ENCODE peak calls at places on chromosomes 13 and 19, in eight cellular contexts. P is AG09309, L is tibial nerve, F is foreskin fibroblast, U is thoracic aorta, D is neural progenitor cell, G is A549, M is IMR-90. Z is an unnamed sample.

GRCh38 chr13:74015137-74015536 is 119.1 kb downstream of the KLF12 start:
- DNase-seq in P (no peak), L (no peak), F (no peak), U (no peak), D (no peak), G (peak), M (peak), Z (no peak)

GRCh38 chr13:65882810-65883209 is 1347.3 kb downstream of the PCDH9 start:
- DNase-seq in P (no peak), L (no peak), F (no peak), U (no peak), D (no peak), G (no peak), M (no peak), Z (no peak)

GRCh38 chr19:17520865-17521264 is 9.4 kb downstream of the PGLS start:
- DNase-seq in P (no peak), L (no peak), F (no peak), U (no peak), D (no peak), G (no peak), M (no peak), Z (no peak)

GRCh38 chr19:35053667-35054293 is 12.3 kb downstream of the HPN start:
- DNase-seq in P (no peak), L (no peak), F (no peak), U (no peak), D (no peak), G (no peak), M (no peak), Z (no peak)

GRCh38 chr19:44554641-44555246 is 25.3 kb upstream of the CEACAM20 start:
- DNase-seq in P (no peak), L (no peak), F (no peak), U (no peak), D (no peak), G (no peak), M (no peak), Z (no peak)

GRCh38 chr13:40031031-40031430 is 375.6 kb downstream of the COG6 start:
- DNase-seq in P (peak), L (no peak), F (peak), U (no peak), D (no peak), G (no peak), M (peak), Z (no peak)

GRCh38 chr13:24254151-24254810 is 55.1 kb upstream of the C1QTNF9 start:
- DNase-seq in P (no peak), L (no peak), F (peak), U (no peak), D (no peak), G (no peak), M (no peak), Z (no peak)

GRCh38 chr19:45863840-45864628 is at the start of gene FOXA3:
- DNase-seq in P (no peak), L (no peak), F (peak), U (no peak), D (peak), G (peak), M (peak), Z (no peak)

GRCh38 chr19:38852231-38853044 is 2.7 kb upstream of the HNRNPL start:
- DNase-seq in P (no peak), L (peak), F (peak), U (peak), D (peak), G (peak), M (peak), Z (no peak)

GRCh38 chr19:14368011-14368513 is 13.2 kb upstream of the ADGRE5 start:
- DNase-seq in P (no peak), L (no peak), F (no peak), U (no peak), D (no peak), G (no peak), M (no peak), Z (no peak)

GRCh38 chr19:51357952-51358351 is 8.2 kb downstream of the ETFB start:
- DNase-seq in P (no peak), L (no peak), F (no peak), U (no peak), D (no peak), G (no peak), M (no peak), Z (no peak)

GRCh38 chr13:38417727-38418126 is 68.1 kb downstream of the UFM1 start:
- DNase-seq in P (no peak), L (no peak), F (no peak), U (no peak), D (peak), G (no peak), M (peak), Z (no peak)

GRCh38 chr13:19927117-19927734 is 31.3 kb upstream of the ZMYM2 start:
- DNase-seq in P (peak), L (no peak), F (peak), U (no peak), D (peak), G (peak), M (peak), Z (no peak)

GRCh38 chr13:32001392-32001768 is 30.2 kb upstream of the FRY start:
- DNase-seq in P (no peak), L (no peak), F (peak), U (no peak), D (peak), G (peak), M (peak), Z (no peak)

GRCh38 chr13:27638521-27638920 is 16.8 kb downstream of the POLR1D start:
- DNase-seq in P (no peak), L (no peak), F (no peak), U (no peak), D (no peak), G (no peak), M (peak), Z (no peak)

GRCh38 chr19:41457241-41457640 is 14.3 kb downstream of the ERICH4 start:
- DNase-seq in P (no peak), L (no peak), F (no peak), U (no peak), D (no peak), G (no peak), M (no peak), Z (no peak)

GRCh38 chr13:38618336-38618735 is 68.5 kb upstream of the FREM2 start:
- DNase-seq in P (no peak), L (no peak), F (no peak), U (no peak), D (no peak), G (no peak), M (no peak), Z (no peak)

GRCh38 chr19:15250635-15250993 is 18.4 kb upstream of the EPHX3 start:
- DNase-seq in P (no peak), L (no peak), F (no peak), U (no peak), D (no peak), G (no peak), M (no peak), Z (no peak)

GRCh38 chr19:45528744-45529453 is 21.6 kb downstream of the VASP start:
- DNase-seq in P (no peak), L (no peak), F (no peak), U (no peak), D (peak), G (no peak), M (no peak), Z (no peak)

GRCh38 chr13:100506154-100506553 is 82.4 kb downstream of the GGACT start:
- DNase-seq in P (no peak), L (no peak), F (no peak), U (no peak), D (no peak), G (no peak), M (no peak), Z (no peak)

GRCh38 chr13:47252627-47253026 is 355.8 kb upstream of the HTR2A start:
- DNase-seq in P (no peak), L (no peak), F (peak), U (no peak), D (no peak), G (no peak), M (peak), Z (no peak)

GRCh38 chr13:49985129-49985528 is 11.7 kb upstream of the TRIM13 start:
- DNase-seq in P (no peak), L (no peak), F (no peak), U (no peak), D (no peak), G (no peak), M (no peak), Z (no peak)

GRCh38 chr19:55452381-55453325 is 8.8 kb downstream of the ISOC2 start:
- DNase-seq in P (no peak), L (peak), F (peak), U (no peak), D (peak), G (peak), M (peak), Z (no peak)

GRCh38 chr13:19668778-19669177 is 35.3 kb downstream of the MPHOSPH8 start:
- DNase-seq in P (no peak), L (no peak), F (no peak), U (no peak), D (no peak), G (no peak), M (no peak), Z (no peak)

GRCh38 chr13:112056739-112057433 is 10.1 kb upstream of the SOX1 start:
- DNase-seq in P (no peak), L (no peak), F (no peak), U (no peak), D (peak), G (no peak), M (no peak), Z (no peak)

GRCh38 chr13:75467009-75467728 is 14.8 kb downstream of the TBC1D4 start:
- DNase-seq in P (no peak), L (no peak), F (no peak), U (no peak), D (no peak), G (no peak), M (no peak), Z (no peak)

GRCh38 chr13:24066405-24067292 is 93.9 kb upstream of the SPATA13 start:
- DNase-seq in P (no peak), L (no peak), F (no peak), U (no peak), D (no peak), G (no peak), M (no peak), Z (no peak)

GRCh38 chr13:99282264-99283231 is 24.4 kb upstream of the GPR18 start:
- DNase-seq in P (no peak), L (no peak), F (no peak), U (no peak), D (no peak), G (no peak), M (no peak), Z (no peak)

GRCh38 chr13:33678084-33678483 is 139.9 kb upstream of the RFC3 start:
- DNase-seq in P (no peak), L (no peak), F (no peak), U (no peak), D (no peak), G (no peak), M (no peak), Z (no peak)

GRCh38 chr13:111897178-111897845 is 169.6 kb upstream of the SOX1 start:
- DNase-seq in P (no peak), L (no peak), F (no peak), U (no peak), D (no peak), G (no peak), M (no peak), Z (no peak)

GRCh38 chr13:98909016-98909415 is 68.8 kb downstream of the DOCK9 start:
- DNase-seq in P (no peak), L (no peak), F (no peak), U (no peak), D (no peak), G (no peak), M (peak), Z (no peak)

GRCh38 chr13:95349267-95349666 is 48.0 kb upstream of the ABCC4 start:
- DNase-seq in P (no peak), L (no peak), F (no peak), U (no peak), D (no peak), G (peak), M (peak), Z (no peak)

GRCh38 chr19:37251308-37252229 is 33.6 kb downstream of the ZNF383 start:
- DNase-seq in P (peak), L (no peak), F (peak), U (peak), D (no peak), G (no peak), M (peak), Z (peak)

GRCh38 chr19:11214387-11214786 is 17.0 kb upstream of the KANK2 start:
- DNase-seq in P (no peak), L (no peak), F (no peak), U (no peak), D (no peak), G (no peak), M (no peak), Z (no peak)

GRCh38 chr19:44725251-44725650 is 23.3 kb upstream of the BCL3 start:
- DNase-seq in P (no peak), L (no peak), F (no peak), U (no peak), D (no peak), G (peak), M (no peak), Z (no peak)

GRCh38 chr13:77946522-77946921 is 27.9 kb upstream of the EDNRB start:
- DNase-seq in P (no peak), L (no peak), F (no peak), U (no peak), D (no peak), G (no peak), M (no peak), Z (no peak)

GRCh38 chr13:51067376-51068125 is 43.5 kb downstream of the C13orf42 start:
- DNase-seq in P (no peak), L (no peak), F (no peak), U (no peak), D (no peak), G (no peak), M (no peak), Z (no peak)

GRCh38 chr19:57903298-57904174 is 12.9 kb downstream of the ZNF417 start:
- DNase-seq in P (peak), L (no peak), F (peak), U (no peak), D (peak), G (peak), M (peak), Z (peak)
- TF ChIP-seq CTCF in P (peak), L (no peak), F (peak), U (no peak), D (peak), G (peak), M (peak), Z (peak)

DNA sequence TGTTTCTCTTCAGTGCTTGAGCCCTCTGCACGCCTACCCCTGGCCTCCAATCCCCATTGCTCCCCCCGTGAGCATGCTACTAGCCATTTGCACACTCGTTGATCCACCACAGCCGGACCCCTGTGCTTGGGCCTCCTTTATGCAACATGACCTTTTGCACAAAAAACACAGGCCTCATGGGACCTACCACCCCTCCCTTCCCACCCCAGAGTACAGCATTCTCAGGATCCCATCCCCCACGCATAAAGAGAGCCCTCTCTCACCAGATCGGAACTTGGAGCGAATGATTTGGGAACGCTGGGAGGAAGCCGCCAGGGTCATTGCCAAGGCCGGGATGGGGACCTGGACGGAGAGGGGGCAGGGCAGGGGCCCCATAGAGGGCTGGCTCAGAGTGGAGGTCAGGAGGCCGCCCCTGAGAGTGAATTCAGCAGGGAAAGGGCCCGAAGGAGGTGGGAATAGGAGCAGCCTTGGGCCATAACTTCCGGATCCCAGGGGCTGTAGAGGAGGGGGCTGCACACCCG is 754 bp downstream of the MAMSTR start:
- DNase-seq in P (no peak), L (no peak), F (no peak), U (no peak), D (no peak), G (no peak), M (no peak), Z (no peak)
- H3K4me3 ChIP-seq in P (no peak), L (no peak), F (no peak), U (no peak), D (no peak), G (no peak), M (no peak), Z (no peak)

GRCh38 chr19:58406818-58407657 is 1.4 kb upstream of the ZNF584 start:
- DNase-seq in P (no peak), L (no peak), F (no peak), U (no peak), D (peak), G (no peak), M (no peak), Z (no peak)
- TF ChIP-seq CTCF in P (peak), L (no peak), F (peak), U (no peak), D (peak), G (peak), M (peak), Z (no peak)

GRCh38 chr19:48174445-48175030 is 4.1 kb downstream of the ZSWIM9 start:
- DNase-seq in P (no peak), L (no peak), F (no peak), U (no peak), D (no peak), G (no peak), M (no peak), Z (no peak)

GRCh38 chr19:48170817-48171347 is 402 bp downstream of the ZSWIM9 start:
- DNase-seq in P (no peak), L (no peak), F (no peak), U (no peak), D (peak), G (no peak), M (no peak), Z (no peak)

GRCh38 chr19:48169974-48170803 is at the start of the genes LIG1 and ZSWIM9:
- DNase-seq in P (peak), L (peak), F (peak), U (peak), D (peak), G (peak), M (peak), Z (peak)

GRCh38 chr19:48169585-48169973 is 565 bp downstream of the LIG1 start:
- DNase-seq in P (no peak), L (peak), F (peak), U (peak), D (peak), G (peak), M (peak), Z (no peak)

GRCh38 chr19:48171584-48172170 is 1.2 kb downstream of the ZSWIM9 start:
- DNase-seq in P (no peak), L (no peak), F (no peak), U (no peak), D (no peak), G (no peak), M (no peak), Z (no peak)
- H3K4me3 ChIP-seq in P (peak), L (no peak), F (peak), U (no peak), D (peak), G (peak), M (peak), Z (peak)

Z was measured in AG04449.